ENCODE peak calls at places on chromosomes 5 and 9, in six cellular contexts. Q, D, R, J, F and G are unnamed samples.

GRCh38 chr9:122402403-122403268 is 31.8 kb downstream of the PTGS1 start:
- DNase-seq in F (peak; percentile 95), J (no peak), Q (peak; percentile 99), R (no peak), D (no peak), G (peak; percentile 98)

GRCh38 chr5:129460121-129460950 is at the start of gene ADAMTS19:
- DNase-seq in Q (peak; percentile 21), R (peak; percentile 86), J (peak; percentile 17), D (peak; percentile 68), F (peak; percentile 55), G (peak; percentile 78)

GRCh38 chr5:50595199-50595598 is 71.2 kb upstream of the PARP8 start:
- DNase-seq in F (peak; percentile 74), D (no peak), J (no peak), Q (peak; percentile 90), R (no peak), G (peak; percentile 88)

GRCh38 chr9:132167192-132167591 is 5.3 kb downstream of the NTNG2 start:
- DNase-seq in R (no peak), D (no peak), F (no peak), J (no peak), Q (peak; percentile 24), G (no peak)

GRCh38 chr9:7371032-7371431 is 428.5 kb downstream of the DMAC1 start:
- DNase-seq in Q (no peak), R (no peak), F (no peak), D (no peak), J (no peak), G (no peak)

GRCh38 chr5:161284445-161284844 is 262.1 kb downstream of the GABRB2 start:
- DNase-seq in F (no peak), J (no peak), Q (no peak), D (no peak), R (peak; percentile 59), G (no peak)

GRCh38 chr5:89004379-89004778 is 121.4 kb upstream of the MEF2C start:
- DNase-seq in F (no peak), D (no peak), R (no peak), J (no peak), Q (no peak), G (no peak)

GRCh38 chr5:15951126-15951525 is 228.5 kb downstream of the MARCHF11 start:
- DNase-seq in D (no peak), R (no peak), Q (no peak), F (no peak), J (no peak), G (no peak)

GRCh38 chr5:38758774-38759423 is 86.9 kb upstream of the OSMR start:
- DNase-seq in Q (no peak), F (no peak), R (no peak), D (no peak), J (no peak), G (no peak)

GRCh38 chr5:38753776-38754175 is 92.0 kb upstream of the OSMR start:
- DNase-seq in Q (no peak), J (no peak), D (no peak), R (no peak), F (no peak), G (no peak)

GRCh38 chr5:38757451-38758245 is 88.2 kb upstream of the OSMR start:
- DNase-seq in J (no peak), R (no peak), D (no peak), Q (peak; percentile 31), F (no peak), G (no peak)

GRCh38 chr5:38755171-38755570 is 90.6 kb upstream of the OSMR start:
- DNase-seq in D (no peak), F (peak; percentile 50), Q (peak; percentile 68), R (no peak), J (no peak), G (peak; percentile 45)

GRCh38 chr5:38756068-38756467 is 89.7 kb upstream of the OSMR start:
- DNase-seq in D (no peak), R (no peak), J (no peak), Q (peak; percentile 33), F (no peak), G (no peak)
- H3K27ac ChIP-seq in D (no peak overlapping the region), R (no peak overlapping the region), J (no peak overlapping the region), Q (no peak overlapping the region), F (no peak overlapping the region), G (no peak overlapping the region)

DNA sequence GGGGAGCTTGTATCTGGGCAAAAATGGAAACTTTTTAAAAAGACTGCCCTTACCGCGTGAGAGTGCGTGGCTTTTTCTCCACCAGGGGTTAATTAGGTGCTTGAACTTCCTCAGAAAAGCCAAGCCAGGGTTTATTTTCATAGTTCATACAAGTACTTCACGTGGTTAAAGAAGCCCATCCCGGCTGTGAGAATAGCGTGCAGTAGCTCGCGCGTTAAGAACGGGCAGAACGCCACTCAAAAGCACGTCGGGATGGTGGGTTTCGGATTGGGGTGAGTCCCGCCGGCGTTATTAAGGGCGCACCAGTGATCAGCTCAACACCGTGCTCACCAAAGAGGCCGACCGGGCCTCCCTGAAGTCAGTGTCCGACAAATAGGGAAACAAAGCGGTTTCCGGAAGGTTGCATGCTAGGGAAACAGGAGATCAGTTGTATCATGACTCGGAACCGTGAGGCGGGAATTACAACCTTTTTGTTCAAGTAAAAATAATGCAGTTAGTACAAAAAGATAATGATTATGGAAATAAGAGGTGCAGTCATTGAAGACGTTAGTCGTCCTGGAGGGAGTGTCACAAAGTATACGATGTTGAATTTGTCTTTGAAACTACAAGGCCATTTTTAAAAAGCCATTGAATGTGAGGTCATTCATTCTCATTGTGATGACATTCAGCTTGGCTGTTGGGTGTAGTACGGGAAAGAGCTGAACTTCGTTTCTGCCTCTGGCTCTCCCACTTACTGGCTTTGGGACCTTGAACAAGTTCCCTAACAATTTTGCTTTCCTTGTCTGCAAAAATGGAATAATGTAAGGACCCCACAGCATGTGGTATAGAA is 941 bp downstream of the SETD9 start:
- DNase-seq in F (peak; percentile 53), D (no peak), J (no peak), Q (no peak), R (peak; percentile 60), G (no peak)
- H3K18ac ChIP-seq in F (peak overlapping the region; percentile 50), D (peak overlapping the region; percentile 94), J (peak overlapping the region; percentile 97), Q (peak overlapping the region; percentile 14), R (peak overlapping the region; percentile 82), G (peak overlapping the region; percentile 85)

GRCh38 chr9:136710543-136710942 is 1.8 kb upstream of the DIPK1B start:
- DNase-seq in Q (peak; percentile 28), J (no peak), R (no peak), D (no peak), F (peak; percentile 70), G (no peak)

GRCh38 chr9:136712690-136713554 is 550 bp downstream of the DIPK1B start:
- DNase-seq in F (no peak), Q (no peak), D (no peak), R (no peak), J (no peak), G (no peak)

GRCh38 chr9:136713555-136713949 is 1.2 kb downstream of the DIPK1B start:
- DNase-seq in Q (no peak), D (no peak), R (no peak), J (no peak), F (no peak), G (no peak)

GRCh38 chr9:136714096-136714875 is 1.9 kb downstream of the DIPK1B start:
- DNase-seq in J (no peak), Q (no peak), R (no peak), D (no peak), F (no peak), G (no peak)

DNA sequence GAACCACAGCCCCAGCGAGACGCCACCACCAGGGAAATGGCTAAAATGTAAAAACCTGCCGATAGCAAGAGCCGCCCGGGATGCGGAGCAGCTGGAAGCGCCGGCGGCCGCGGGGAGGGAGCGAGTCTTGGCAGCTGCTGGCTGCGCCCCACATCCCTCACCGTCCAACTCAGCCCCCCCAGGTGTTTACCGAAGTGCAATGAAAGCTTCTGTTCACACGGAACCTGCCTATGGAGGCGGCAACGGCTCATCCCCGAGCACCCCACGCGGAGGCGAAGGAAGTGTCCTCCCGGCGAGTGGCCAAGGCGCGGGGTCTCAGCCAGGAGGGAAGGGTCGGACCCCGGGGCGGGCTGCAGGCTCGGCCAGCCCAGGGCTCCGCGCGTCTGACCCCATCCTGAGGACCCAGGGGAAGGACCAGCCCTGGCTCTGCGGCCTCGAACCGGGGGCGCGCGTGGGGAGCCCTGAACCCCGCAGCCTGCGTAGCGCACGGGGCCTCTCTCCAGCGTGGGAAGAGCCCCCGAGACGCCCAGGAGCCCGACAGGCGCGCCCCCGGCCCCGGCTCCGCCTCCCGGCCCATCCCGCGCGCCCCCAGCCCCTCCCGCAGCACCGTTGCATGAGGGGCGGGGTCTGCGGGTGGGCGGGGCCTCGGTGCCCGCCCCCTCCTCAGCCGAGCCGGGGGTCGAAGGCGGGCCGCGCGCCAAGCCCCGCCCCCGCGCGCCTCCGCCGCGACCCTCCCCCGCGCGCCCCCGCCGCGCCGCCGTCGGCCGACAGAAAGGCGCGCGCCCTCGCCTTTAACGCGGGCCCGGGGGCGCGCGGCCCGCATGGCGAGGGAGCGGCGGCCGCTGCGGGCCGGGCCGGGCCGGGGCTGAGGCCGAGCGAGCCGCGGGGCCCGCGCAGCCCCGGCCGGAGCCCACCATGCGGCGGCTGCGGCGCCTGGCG is at the start of gene DIPK1B:
- DNase-seq in F (peak; percentile 31), Q (no peak), R (peak; percentile 78), D (peak; percentile 86), J (peak; percentile 85), G (no peak)
- H3K4me3 ChIP-seq in F (peak within 1 kb of the TSS; percentile 81), Q (peak within 1 kb of the TSS; percentile 48), R (peak within 1 kb of the TSS; percentile 63), D (peak within 1 kb of the TSS; percentile 65), J (peak within 1 kb of the TSS; percentile 82), G (no peak within 1 kb of the TSS)

GRCh38 chr9:79657891-79658290 is 86.1 kb downstream of the TLE4 start:
- DNase-seq in Q (no peak), R (no peak), D (no peak), F (no peak), J (no peak), G (no peak)

GRCh38 chr9:79652598-79652997 is 80.8 kb downstream of the TLE4 start:
- DNase-seq in J (no peak), Q (peak; percentile 53), F (peak; percentile 49), D (no peak), R (peak; percentile 82), G (peak; percentile 43)

GRCh38 chr9:79654591-79654990 is 82.8 kb downstream of the TLE4 start:
- DNase-seq in Q (no peak), D (no peak), J (no peak), R (no peak), F (no peak), G (no peak)

GRCh38 chr9:79656127-79656526 is 84.4 kb downstream of the TLE4 start:
- DNase-seq in D (no peak), F (no peak), Q (no peak), J (no peak), R (no peak), G (no peak)

GRCh38 chr9:79655571-79655970 is 83.8 kb downstream of the TLE4 start:
- DNase-seq in R (no peak), F (no peak), D (no peak), Q (peak; percentile 69), J (no peak), G (peak; percentile 36)
- H3K27ac ChIP-seq in R (no peak overlapping the region), F (no peak overlapping the region), D (no peak overlapping the region), Q (no peak overlapping the region), J (no peak overlapping the region), G (no peak overlapping the region)